ENCODE peak calls at places on chromosomes 5 and 9, in nine cellular contexts. S is fibroblast of pulmonary artery; K is heart left ventricle; V is T-helper 9 cell; H is uterus; L is stimulated activated CD4-positive, alpha-beta T cell treated with anti-CD3 and anti-CD28 coated beads, Interleukin-1b, Interleukin-23, amount 100 ng/mL, for 24 hours; P is RPMI7951; X is progenitor cell of endocrine pancreas; J is HEK293T. C is an unnamed sample.
A peak's percentile ranks its signal among the peaks of the same experiment; 100 is the strongest.

GRCh38 chr9:135680091-135680490 is 17.0 kb downstream of the LCN9 start:
- DNase-seq in S (no peak), K (no peak), V (no peak), H (no peak), L (no peak), P (peak; percentile 1), X (no peak), J (no peak), C (no peak)

GRCh38 chr9:114385412-114386181 is 2.2 kb downstream of the AKNA start:
- DNase-seq in S (peak; percentile 83), K (peak; percentile 79), V (peak; percentile 80), H (peak; percentile 83), L (peak; percentile 60), P (peak; percentile 98), X (no peak), J (no peak), C (peak; percentile 89)

GRCh38 chr9:72978724-72979123 is 25.9 kb upstream of the ALDH1A1 start:
- DNase-seq in S (peak; percentile 44), K (no peak), V (no peak), H (no peak), L (no peak), P (peak; percentile 8), X (no peak), J (no peak), C (no peak)

GRCh38 chr5:66923457-66923856 is 273.1 kb downstream of the CD180 start:
- DNase-seq in S (no peak), K (no peak), V (no peak), H (no peak), L (no peak), P (no peak), X (no peak), J (no peak), C (no peak)

GRCh38 chr5:56232538-56232937 is 592 bp downstream of the ANKRD55 start:
- DNase-seq in S (no peak), K (no peak), V (no peak), H (no peak), L (no peak), P (no peak), X (no peak), J (no peak), C (no peak)

GRCh38 chr9:108047264-108047663 is 557.7 kb upstream of the KLF4 start:
- DNase-seq in S (no peak), K (no peak), V (no peak), H (no peak), L (no peak), P (no peak), X (no peak), J (no peak), C (no peak)

GRCh38 chr9:69672828-69673640 is 863 bp upstream of the APBA1 start:
- DNase-seq in S (peak; percentile 89), K (peak; percentile 87), V (peak; percentile 47), H (peak; percentile 75), L (peak; percentile 41), P (peak; percentile 79), X (peak; percentile 83), J (peak; percentile 83), C (peak; percentile 42)

GRCh38 chr9:22210262-22210661 is 201.2 kb upstream of the CDKN2B start:
- DNase-seq in S (no peak), K (no peak), V (no peak), H (no peak), L (no peak), P (peak; percentile 58), X (no peak), J (no peak), C (no peak)

GRCh38 chr5:79255786-79256557 is 20.0 kb downstream of the JMY start:
- DNase-seq in S (peak; percentile 47), K (no peak), V (no peak), H (no peak), L (no peak), P (peak; percentile 46), X (peak; percentile 19), J (peak; percentile 58), C (no peak)

GRCh38 chr5:153559926-153560325 is 69.5 kb downstream of the GRIA1 start:
- DNase-seq in S (peak; percentile 85), K (no peak), V (no peak), H (no peak), L (no peak), P (no peak), X (no peak), J (no peak), C (no peak)

GRCh38 chr9:133931059-133931458 is 61.1 kb downstream of the VAV2 start:
- DNase-seq in S (no peak), K (no peak), V (no peak), H (no peak), L (no peak), P (no peak), X (no peak), J (no peak), C (no peak)

GRCh38 chr5:14672508-14673394 is 8.2 kb downstream of the OTULIN start:
- DNase-seq in S (peak; percentile 14), K (no peak), V (no peak), H (no peak), L (no peak), P (peak; percentile 18), X (no peak), J (no peak), C (no peak)

GRCh38 chr5:86968311-86968753 is 299.4 kb upstream of the RASA1 start:
- DNase-seq in S (peak; percentile 85), K (peak; percentile 38), V (no peak), H (no peak), L (no peak), P (peak; percentile 56), X (no peak), J (no peak), C (no peak)

GRCh38 chr9:21454149-21454548 is 13.9 kb downstream of the IFNA1 start:
- DNase-seq in S (peak; percentile 58), K (no peak), V (no peak), H (no peak), L (no peak), P (peak; percentile 35), X (no peak), J (no peak), C (no peak)

GRCh38 chr5:152305525-152305924 is 99.6 kb downstream of the NMUR2 start:
- DNase-seq in S (no peak), K (no peak), V (no peak), H (no peak), L (no peak), P (no peak), X (no peak), J (no peak), C (no peak)

GRCh38 chr9:94973491-94973941 is 247.0 kb downstream of the AOPEP start:
- DNase-seq in S (peak; percentile 66), K (no peak), V (no peak), H (no peak), L (no peak), P (no peak), X (no peak), J (no peak), C (no peak)

GRCh38 chr5:134125195-134126015 is 10.9 kb downstream of the TCF7 start:
- DNase-seq in S (peak; percentile 50), K (peak; percentile 64), V (no peak), H (peak; percentile 49), L (no peak), P (peak; percentile 86), X (no peak), J (no peak), C (no peak)

GRCh38 chr5:178532666-178533065 is 57.5 kb downstream of the COL23A1 start:
- DNase-seq in S (no peak), K (no peak), V (no peak), H (no peak), L (no peak), P (no peak), X (no peak), J (no peak), C (no peak)

GRCh38 chr5:3827624-3828023 is 232.0 kb downstream of the IRX1 start:
- DNase-seq in S (no peak), K (no peak), V (no peak), H (no peak), L (no peak), P (no peak), X (no peak), J (no peak), C (no peak)

GRCh38 chr5:172911628-172911880 is 47.7 kb upstream of the RPL26L1 start:
- DNase-seq in S (no peak), K (no peak), V (no peak), H (no peak), L (no peak), P (no peak), X (no peak), J (no peak), C (no peak)

GRCh38 chr9:95286151-95286550 is 31.4 kb downstream of the FANCC start:
- DNase-seq in S (peak; percentile 13), K (no peak), V (no peak), H (no peak), L (no peak), P (no peak), X (no peak), J (no peak), C (no peak)

GRCh38 chr5:127492854-127493738 is 24.3 kb upstream of the PRRC1 start:
- DNase-seq in S (peak; percentile 61), K (no peak), V (no peak), H (no peak), L (no peak), P (peak; percentile 51), X (no peak), J (peak; percentile 38), C (no peak)

GRCh38 chr5:124801551-124801950 is 55.1 kb upstream of the ZNF608 start:
- DNase-seq in S (no peak), K (no peak), V (no peak), H (no peak), L (no peak), P (peak; percentile 43), X (no peak), J (no peak), C (no peak)

GRCh38 chr5:151141535-151141934 is 16.0 kb downstream of the ANXA6 start:
- DNase-seq in S (no peak), K (peak; percentile 64), V (peak; percentile 47), H (peak; percentile 49), L (no peak), P (no peak), X (no peak), J (no peak), C (peak; percentile 47)

GRCh38 chr9:138099803-138100598 is 222.4 kb downstream of the CACNA1B start:
- DNase-seq in S (no peak), K (peak; percentile 57), V (no peak), H (no peak), L (no peak), P (no peak), X (no peak), J (no peak), C (no peak)

GRCh38 chr9:104091028-104091590 is 3.0 kb upstream of the SMC2 start:
- DNase-seq in S (peak; percentile 15), K (no peak), V (no peak), H (no peak), L (no peak), P (no peak), X (no peak), J (no peak), C (no peak)

GRCh38 chr5:97986069-97986468 is 787.4 kb upstream of the RGMB start:
- DNase-seq in S (peak; percentile 59), K (no peak), V (no peak), H (no peak), L (no peak), P (peak; percentile 75), X (no peak), J (no peak), C (no peak)

GRCh38 chr9:115035872-115036612 is 81.9 kb downstream of the TNC start:
- DNase-seq in S (peak; percentile 50), K (no peak), V (no peak), H (no peak), L (no peak), P (no peak), X (no peak), J (no peak), C (no peak)

GRCh38 chr5:966941-967340 is 41.7 kb upstream of the NKD2 start:
- DNase-seq in S (no peak), K (no peak), V (no peak), H (no peak), L (no peak), P (no peak), X (no peak), J (no peak), C (no peak)

GRCh38 chr9:73039253-73039915 is 86.5 kb upstream of the ALDH1A1 start:
- DNase-seq in S (peak; percentile 76), K (no peak), V (no peak), H (peak; percentile 84), L (no peak), P (no peak), X (no peak), J (no peak), C (no peak)

GRCh38 chr5:180866296-180866695 is 5.2 kb upstream of the ZFP62 start:
- DNase-seq in S (no peak), K (no peak), V (no peak), H (no peak), L (no peak), P (no peak), X (no peak), J (no peak), C (no peak)

C was measured in effector CD4-positive, alpha-beta T cell.